ENCODE peak calls at places on chromosomes 16 and 17, in eight cellular contexts. H is mammary epithelial cell, P is mesendoderm, G is SK-N-SH, J is colonic mucosa, B is GM23248, I is fibroblast of lung, E is neural progenitor cell. T is an unnamed sample. For H3K36me3, the result is how much of the 10 kb centered on the place peaks cover.

GRCh38 chr16:55294129-55294528 is 29.9 kb upstream of the IRX6 start:
- DNase-seq in P (peak), G (no peak), E (no peak), B (no peak), H (no peak), I (no peak), J (no peak), T (no peak)

GRCh38 chr17:60941028-60941427 is 263.4 kb downstream of the BCAS3 start:
- DNase-seq in I (peak), J (peak), E (no peak), G (no peak), H (peak), B (peak), P (no peak), T (no peak)

GRCh38 chr17:65564793-65565192 is 3.3 kb upstream of the AXIN2 start:
- DNase-seq in J (no peak), B (no peak), H (no peak), P (no peak), G (peak), I (peak), E (peak), T (no peak)

GRCh38 chr17:58344047-58344790 is 7.8 kb downstream of the SUPT4H1 start:
- DNase-seq in I (no peak), B (no peak), H (no peak), P (no peak), G (no peak), E (no peak), J (no peak), T (no peak)

GRCh38 chr17:81980752-81981239 is 3.4 kb downstream of the ASPSCR1 start:
- DNase-seq in H (no peak), B (no peak), P (no peak), I (no peak), G (no peak), E (no peak), J (no peak), T (no peak)

GRCh38 chr16:73082608-73083007 is 34.7 kb upstream of the ZFHX3 start:
- DNase-seq in G (no peak), B (peak), J (no peak), I (peak), E (no peak), P (no peak), H (peak), T (no peak)

GRCh38 chr16:84716740-84717139 is 16.9 kb downstream of the USP10 start:
- DNase-seq in E (no peak), H (no peak), I (no peak), P (no peak), B (no peak), J (no peak), G (no peak), T (no peak)

GRCh38 chr17:4934173-4934979 is 2.3 kb downstream of the GP1BA start:
- DNase-seq in H (peak), E (no peak), I (peak), J (no peak), P (peak), B (peak), G (peak), T (no peak)

GRCh38 chr16:24729967-24730815 is 740 bp downstream of the TNRC6A start:
- DNase-seq in E (peak), I (no peak), P (peak), H (no peak), J (peak), G (peak), B (peak), T (no peak)

GRCh38 chr17:63988741-63989621 is 9.2 kb upstream of the PRR29 start:
- DNase-seq in G (no peak), J (no peak), I (no peak), E (peak), P (peak), H (no peak), B (peak), T (no peak)

GRCh38 chr17:73641779-73642580 is 2.3 kb downstream of the SDK2 start:
- DNase-seq in H (no peak), B (no peak), G (peak), E (peak), J (no peak), I (no peak), P (peak), T (no peak)

GRCh38 chr16:77439106-77439505 is 4.3 kb upstream of the ADAMTS18 start:
- DNase-seq in P (peak), G (no peak), J (no peak), B (no peak), E (no peak), I (no peak), H (no peak), T (no peak)

GRCh38 chr17:77420804-77421634 is 280.2 kb downstream of the SEC14L1 start:
- DNase-seq in J (no peak), I (peak), E (peak), H (peak), B (peak), G (peak), P (peak), T (peak)

GRCh38 chr17:31687505-31688126 is 171.4 kb downstream of the COPRS start:
- DNase-seq in J (no peak), G (no peak), H (no peak), I (no peak), B (no peak), E (no peak), P (peak), T (no peak)

GRCh38 chr16:88938119-88938932 is 38.7 kb downstream of the CBFA2T3 start:
- DNase-seq in H (no peak), B (no peak), J (no peak), E (no peak), G (no peak), P (no peak), I (no peak), T (no peak)

GRCh38 chr17:82570282-82570681 is 50.8 kb downstream of the FOXK2 start:
- DNase-seq in B (no peak), G (no peak), E (no peak), I (no peak), P (no peak), J (no peak), H (no peak), T (no peak)

GRCh38 chr17:17613708-17614114 is 22.2 kb upstream of the PEMT start:
- DNase-seq in E (peak), P (peak), I (peak), J (peak), G (peak), B (peak), H (peak), T (peak)

GRCh38 chr17:48491527-48492273 is 39.1 kb downstream of the HOXB1 start:
- DNase-seq in H (no peak), B (peak), P (no peak), E (no peak), J (no peak), G (no peak), I (no peak), T (no peak)

GRCh38 chr17:82705756-82706155 is 7.3 kb upstream of the RAB40B start:
- DNase-seq in G (no peak), P (no peak), B (no peak), E (no peak), H (no peak), I (no peak), J (no peak), T (no peak)

GRCh38 chr17:56440391-56440790 is 153.1 kb upstream of the NOG start:
- DNase-seq in P (no peak), B (peak), G (no peak), E (no peak), J (no peak), I (peak), H (peak), T (no peak)

GRCh38 chr16:80883159-80883642 is 78.8 kb upstream of the CDYL2 start:
- DNase-seq in E (no peak), B (no peak), H (no peak), P (no peak), J (peak), I (no peak), G (no peak), T (no peak)

GRCh38 chr16:12024429-12024828 is 47.9 kb downstream of the SNX29 start:
- DNase-seq in E (no peak), G (no peak), H (no peak), I (no peak), P (no peak), J (no peak), B (no peak), T (no peak)

GRCh38 chr17:66691644-66692500 is 143.0 kb upstream of the CACNG5 start:
- DNase-seq in H (no peak), J (peak), G (no peak), I (no peak), P (no peak), E (no peak), B (peak), T (no peak)

GRCh38 chr17:61009619-61010018 is 332.0 kb downstream of the BCAS3 start:
- DNase-seq in H (no peak), G (no peak), P (no peak), E (no peak), B (peak), I (peak), J (no peak), T (no peak)

GRCh38 chr16:57637424-57637823 is 9.0 kb downstream of the ADGRG1 start:
- DNase-seq in I (no peak), G (no peak), B (no peak), J (no peak), P (no peak), E (peak), H (no peak), T (no peak)

GRCh38 chr16:28585674-28586073 is 11.2 kb downstream of the SULT1A2 start:
- DNase-seq in P (no peak), B (no peak), H (no peak), E (no peak), G (no peak), J (peak), I (no peak), T (no peak)

GRCh38 chr17:66684716-66685115 is 150.2 kb upstream of the CACNG5 start:
- DNase-seq in I (no peak), J (no peak), H (no peak), B (no peak), E (no peak), P (no peak), G (no peak), T (no peak)

GRCh38 chr16:54938351-54939346 is 8.0 kb downstream of the IRX5 start:
- DNase-seq in H (peak), E (peak), B (peak), G (no peak), I (peak), J (no peak), P (peak), T (no peak)

GRCh38 chr16:82987767-82988166 is 361.0 kb downstream of the CDH13 start:
- DNase-seq in H (peak), B (peak), G (no peak), J (no peak), E (no peak), I (peak), P (no peak), T (no peak)

GRCh38 chr16:373020-373598 is 2.8 kb upstream of the MRPL28 start:
- DNase-seq in J (no peak), I (no peak), G (no peak), E (no peak), B (no peak), P (no peak), H (no peak), T (no peak)

DNA sequence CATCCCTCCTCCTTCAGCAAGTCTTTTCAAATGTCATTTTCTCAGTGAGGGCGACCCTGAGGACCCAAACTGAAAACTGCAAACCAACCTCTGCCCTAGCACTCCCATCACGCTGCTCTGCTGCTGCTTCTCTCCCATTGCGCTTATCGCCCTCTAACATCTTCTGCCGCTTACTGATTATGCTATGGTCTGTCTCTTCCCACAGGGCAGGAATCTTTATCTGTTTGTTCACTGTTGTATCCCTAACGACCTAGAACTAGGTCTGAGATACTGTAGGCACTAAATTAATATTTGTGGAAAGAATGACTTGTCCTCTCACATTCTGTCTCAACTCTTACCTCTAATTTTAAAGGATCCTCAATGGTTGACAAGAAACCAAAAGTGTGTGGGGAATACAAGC is 12.5 kb downstream of the ZSCAN32 start:
- DNase-seq in B (no peak), I (no peak), P (no peak), E (no peak), H (no peak), J (no peak), G (no peak), T (no peak)
- H3K36me3 ChIP-seq in B (half or more), I (under half), P (under half), E (under half), H (under half), J (under half), G (half or more), T (half or more)

GRCh38 chr17:68950725-68951124 is 4.5 kb downstream of the ABCA8 start:
- DNase-seq in G (no peak), B (no peak), P (peak), E (no peak), I (no peak), H (no peak), J (no peak), T (no peak)
- H3K9ac ChIP-seq in G (no peak), B (no peak), P (no peak), E (no peak), I (no peak), H (no peak), J (no peak), T (no peak)

DNA sequence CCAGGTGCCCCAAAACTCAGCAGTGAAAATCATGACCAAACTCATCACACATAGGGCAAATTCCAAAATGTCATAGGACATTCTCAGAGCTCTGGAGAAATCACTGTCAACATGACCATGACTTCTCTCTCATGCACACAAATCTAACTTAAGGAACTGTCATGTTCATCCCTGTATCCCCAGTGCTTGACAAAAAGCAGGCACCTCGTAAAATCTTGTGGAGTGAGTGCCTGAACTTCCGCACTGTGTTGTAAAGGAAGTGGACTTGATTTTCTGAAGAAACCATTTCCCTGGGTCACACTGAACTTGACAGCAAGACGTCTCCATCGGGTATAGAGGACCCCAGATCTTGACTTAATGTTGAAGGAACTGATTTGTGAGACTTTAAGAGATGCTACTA is 2.8 kb downstream of the KRT37 start:
- DNase-seq in E (no peak), G (no peak), I (no peak), J (no peak), B (no peak), P (no peak), H (no peak), T (no peak)
- H3K36me3 ChIP-seq in E (under half), G (under half), I (under half), J (under half), B (under half), P (under half), H (under half), T (under half)

DNA sequence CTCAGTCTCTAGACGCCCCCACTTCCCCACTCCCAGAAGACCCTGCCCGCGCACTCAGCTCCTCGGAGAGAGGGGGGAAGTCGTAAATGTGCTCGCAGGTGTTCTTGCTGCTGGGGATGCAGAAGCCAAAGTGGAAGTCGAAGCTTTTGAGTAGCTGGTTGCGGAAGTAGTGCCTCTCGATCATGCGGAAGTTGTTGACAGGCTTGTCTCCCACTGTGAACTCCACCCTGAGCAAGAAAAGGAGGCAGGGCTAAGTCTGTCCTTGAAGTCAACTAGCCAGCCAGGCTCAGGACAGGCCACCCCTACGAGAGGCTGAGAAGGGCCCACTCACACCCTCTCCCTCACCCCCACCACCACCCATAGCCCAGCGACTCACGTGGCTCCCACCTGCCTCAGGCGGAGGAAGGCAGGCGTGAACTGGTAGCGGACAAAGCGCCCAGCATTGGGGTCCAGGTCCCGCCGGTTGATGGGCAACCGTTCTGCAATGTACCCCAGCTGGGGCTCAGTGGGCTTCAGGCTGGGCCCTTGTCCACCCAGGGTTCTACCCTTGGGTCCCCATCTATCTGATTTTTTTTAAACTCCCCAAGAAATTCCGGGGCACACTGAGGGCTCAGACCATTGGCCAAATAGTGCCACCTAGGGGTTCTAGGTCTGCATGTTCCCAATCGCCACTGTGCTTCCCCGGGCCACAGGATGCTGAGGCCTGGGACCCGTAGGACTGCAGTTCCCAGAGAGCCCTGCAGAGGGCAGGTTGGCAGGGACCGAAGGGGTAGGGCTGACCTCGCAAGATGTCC is 4.6 kb downstream of the UNC119 start:
- DNase-seq in P (peak), I (peak), H (peak), J (peak), B (peak), G (peak), E (peak), T (no peak)
- H3K9ac ChIP-seq in P (no peak), I (no peak), H (no peak), J (peak), B (no peak), G (no peak), E (no peak), T (no peak)

GRCh38 chr17:2075336-2076056 is 20.6 kb downstream of the HIC1 start:
- DNase-seq in G (peak), H (peak), B (peak), P (peak), E (peak), I (peak), J (peak), T (no peak)
- H3K36me3 ChIP-seq in G (under half), H (under half), B (under half), P (under half), E (under half), I (under half), J (under half), T (under half)

GRCh38 chr17:29825604-29826003 is 104.4 kb downstream of the SSH2 start:
- DNase-seq in J (peak), E (no peak), B (no peak), G (no peak), P (no peak), H (no peak), I (no peak), T (no peak)

GRCh38 chr17:29833801-29834200 is 96.2 kb downstream of the SSH2 start:
- DNase-seq in P (no peak), B (no peak), G (no peak), E (no peak), J (no peak), H (no peak), I (no peak), T (no peak)

GRCh38 chr17:29827179-29827578 is 102.8 kb downstream of the SSH2 start:
- DNase-seq in I (no peak), G (no peak), E (no peak), B (no peak), J (no peak), H (no peak), P (no peak), T (no peak)

GRCh38 chr17:29826045-29826692 is 103.9 kb downstream of the SSH2 start:
- DNase-seq in J (no peak), P (no peak), B (no peak), E (no peak), I (no peak), G (no peak), H (no peak), T (no peak)

DNA sequence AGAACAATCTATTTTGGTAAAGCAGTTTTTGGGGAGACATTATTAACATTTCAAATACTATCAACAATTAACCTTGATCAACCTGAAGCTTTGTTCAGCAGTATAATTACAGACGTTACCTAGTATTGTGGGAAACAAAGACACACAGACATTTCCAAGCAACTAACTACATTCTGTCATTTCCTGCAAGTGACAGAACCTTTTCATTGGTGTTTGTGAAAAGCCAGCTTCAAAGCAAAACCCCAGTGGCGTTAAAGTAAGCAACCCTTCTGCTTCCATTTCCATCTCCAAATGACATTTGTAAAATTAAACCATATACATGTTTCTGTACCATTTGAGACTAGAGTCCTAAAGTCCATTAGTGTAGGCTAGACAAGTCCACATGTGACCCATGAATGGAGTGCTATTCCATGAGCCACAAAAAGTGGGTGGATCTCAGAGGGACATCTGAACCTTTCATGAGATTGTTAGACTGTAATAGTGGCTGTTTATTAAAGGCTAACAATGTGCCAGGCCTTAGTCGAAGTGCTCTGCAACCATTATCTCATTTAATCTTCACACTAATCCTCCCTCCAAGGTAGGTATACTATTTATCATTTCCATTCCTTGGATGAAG is 101.2 kb downstream of the SSH2 start:
- DNase-seq in H (no peak), G (no peak), P (no peak), E (no peak), I (no peak), J (no peak), B (no peak), T (no peak)
- H3K9ac ChIP-seq in H (no peak), G (no peak), P (no peak), E (no peak), I (no peak), J (no peak), B (no peak), T (no peak)

GRCh38 chr17:78802459-78802858 is 20.4 kb upstream of the CYTH1 start:
- DNase-seq in J (no peak), G (no peak), E (no peak), B (no peak), I (no peak), P (no peak), H (no peak), T (no peak)
- H3K36me3 ChIP-seq in J (under half), G (half or more), E (under half), B (under half), I (under half), P (under half), H (under half), T (half or more)

GRCh38 chr17:20968913-20969616 is 73.7 kb downstream of the USP22 start:
- DNase-seq in I (no peak), P (no peak), B (no peak), E (no peak), G (no peak), H (no peak), J (no peak), T (no peak)
- H3K9ac ChIP-seq in I (no peak), P (no peak), B (no peak), E (no peak), G (no peak), H (no peak), J (no peak), T (no peak)

DNA sequence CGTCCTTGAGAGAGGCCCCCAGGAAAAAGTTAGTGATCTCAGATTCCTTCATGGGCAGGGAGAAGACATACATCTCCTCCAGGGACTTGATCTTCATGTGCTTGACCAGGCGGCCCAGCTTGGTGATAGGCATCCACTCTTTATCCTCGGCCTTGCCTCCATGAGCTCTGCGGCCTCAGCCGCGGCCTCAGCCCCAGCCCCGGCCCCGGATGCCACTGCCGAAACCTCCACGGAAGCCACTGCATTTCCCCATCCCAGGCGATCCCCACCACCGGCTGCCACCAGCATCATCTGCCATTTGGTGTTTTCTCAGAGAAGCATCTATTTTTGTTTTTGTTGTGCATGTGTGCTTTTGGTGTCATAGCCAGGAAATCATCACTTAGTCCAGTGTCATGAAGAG is 16.7 kb upstream of the DHRS11 start:
- DNase-seq in B (no peak), P (no peak), G (no peak), J (no peak), H (no peak), I (no peak), E (no peak), T (no peak)
- H3K36me3 ChIP-seq in B (half or more), P (under half), G (half or more), J (under half), H (under half), I (under half), E (under half), T (under half)